ENCODE peak calls at places on chromosome 10, in five cellular contexts. W is lower lobe of right lung, S is breast epithelium, U is GM06990, O is esophagus squamous epithelium. V is an unnamed sample.

GRCh38 chr10:129531195-129531968 is 64.3 kb downstream of the MGMT start:
- DNase-seq in O (no peak), U (no peak), W (no peak), S (no peak), V (peak; percentile 77)

GRCh38 chr10:20406607-20407188 is 490.4 kb downstream of the NEBL start:
- DNase-seq in U (no peak), W (no peak), S (no peak), O (no peak), V (no peak)

GRCh38 chr10:43822509-43823236 is 174.0 kb upstream of the ZNF32 start:
- DNase-seq in O (no peak), W (no peak), S (no peak), U (no peak), V (peak; percentile 64)

GRCh38 chr10:86526606-86527005 is 5.0 kb upstream of the WAPL start:
- DNase-seq in O (no peak), U (no peak), S (no peak), W (no peak), V (no peak)

GRCh38 chr10:73859441-73860049 is 14.8 kb downstream of the CAMK2G start:
- DNase-seq in S (no peak), W (no peak), U (no peak), O (no peak), V (no peak)

GRCh38 chr10:72079356-72079755 is 9.0 kb downstream of the SPOCK2 start:
- DNase-seq in O (no peak), W (no peak), S (no peak), U (no peak), V (no peak)

GRCh38 chr10:119940487-119940886 is 48.0 kb downstream of the SEC23IP start:
- DNase-seq in U (no peak), S (no peak), O (no peak), W (no peak), V (no peak)

GRCh38 chr10:47029181-47029971 is 118.1 kb downstream of the PTPN20 start:
- DNase-seq in O (no peak), S (no peak), U (no peak), W (no peak), V (no peak)

GRCh38 chr10:79487296-79488194 is 24.8 kb upstream of the EIF5AL1 start:
- DNase-seq in S (no peak), U (no peak), W (peak; percentile 65), O (no peak), V (peak; percentile 67)

GRCh38 chr10:132466520-132467463 is 69.8 kb downstream of the PWWP2B start:
- DNase-seq in S (no peak), W (peak; percentile 44), O (no peak), U (peak; percentile 0), V (no peak)

GRCh38 chr10:70324341-70324861 is 40.6 kb upstream of the NPFFR1 start:
- DNase-seq in S (peak; percentile 45), O (no peak), U (peak; percentile 41), W (no peak), V (no peak)

GRCh38 chr10:26488344-26488743 is 50.2 kb downstream of the APBB1IP start:
- DNase-seq in W (no peak), U (no peak), S (no peak), O (no peak), V (peak; percentile 34)

GRCh38 chr10:26485150-26485941 is 47.2 kb downstream of the APBB1IP start:
- DNase-seq in U (no peak), S (no peak), O (no peak), W (no peak), V (peak; percentile 87)

GRCh38 chr10:26486985-26487850 is 49.1 kb downstream of the APBB1IP start:
- DNase-seq in U (peak; percentile 65), S (no peak), W (no peak), O (no peak), V (peak; percentile 96)

GRCh38 chr10:26483554-26483953 is 45.4 kb downstream of the APBB1IP start:
- DNase-seq in O (no peak), U (no peak), S (no peak), W (no peak), V (no peak)

DNA sequence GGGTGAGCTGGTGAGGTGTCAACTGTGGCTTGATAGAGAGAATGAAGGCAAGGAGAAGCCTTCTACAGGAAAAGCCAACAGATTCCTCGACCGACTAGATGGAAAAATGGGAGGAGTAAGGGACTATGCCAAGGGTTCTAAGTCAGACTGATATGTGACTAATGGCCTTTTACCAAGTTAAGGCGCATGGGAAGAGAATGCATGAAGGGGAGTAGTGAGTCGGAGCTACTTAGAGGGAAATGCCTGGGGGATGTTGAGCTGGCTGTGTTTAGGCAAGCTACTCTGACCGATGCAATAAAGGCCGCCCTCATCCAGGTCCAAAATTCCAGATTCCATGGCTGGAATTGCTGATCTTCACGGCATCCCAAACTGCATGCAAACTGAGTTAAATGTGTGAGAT is 48.2 kb downstream of the APBB1IP start:
- DNase-seq in U (no peak), W (no peak), O (no peak), S (no peak), V (peak; percentile 99)
- H3K4me3 ChIP-seq in U (no peak overlapping the region), W (no peak overlapping the region), O (no peak overlapping the region), S (no peak overlapping the region), V (peak overlapping the region; percentile 39)

GRCh38 chr10:105063796-105064195 is 422.7 kb downstream of the SORCS3 start:
- DNase-seq in U (no peak), O (no peak), W (no peak), S (no peak), V (peak; percentile 61)
- TF ChIP-seq CTCF in U (peak; percentile 72), O (peak; percentile 17), W (peak; percentile 43), S (no peak), V (peak; percentile 74)

DNA sequence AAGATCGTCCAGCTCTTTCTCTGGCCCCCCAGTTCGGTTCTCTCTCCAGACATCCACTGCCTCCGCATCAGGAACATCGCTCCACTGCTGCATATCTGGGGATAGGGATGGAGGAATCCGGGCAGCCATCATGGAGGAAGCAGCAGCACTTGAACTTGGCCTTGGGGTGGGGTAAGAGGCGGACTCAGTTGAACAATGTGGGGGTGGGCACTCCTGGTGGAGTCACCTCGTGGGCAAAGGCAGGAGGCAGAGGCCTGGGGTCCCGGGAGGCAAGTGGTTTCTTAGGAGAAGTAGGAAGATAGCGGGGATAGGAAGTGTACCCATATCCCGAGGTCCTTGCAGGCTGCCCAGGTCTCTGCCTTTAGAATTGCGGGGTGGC is 98.3 kb downstream of the CHST15 start:
- DNase-seq in S (no peak), U (no peak), O (no peak), W (peak; percentile 50), V (no peak)
- H3K4me3 ChIP-seq in S (peak overlapping the region; percentile 26), U (no peak overlapping the region), O (peak overlapping the region; percentile 56), W (peak overlapping the region; percentile 33), V (peak overlapping the region; percentile 31)

GRCh38 chr10:29926649-29927048 is 132.7 kb downstream of the JCAD start:
- DNase-seq in W (no peak), S (no peak), O (no peak), U (no peak), V (peak; percentile 70)
- TF ChIP-seq CTCF in W (peak; percentile 39), S (no peak), O (peak; percentile 50), U (no peak), V (peak; percentile 81)

DNA sequence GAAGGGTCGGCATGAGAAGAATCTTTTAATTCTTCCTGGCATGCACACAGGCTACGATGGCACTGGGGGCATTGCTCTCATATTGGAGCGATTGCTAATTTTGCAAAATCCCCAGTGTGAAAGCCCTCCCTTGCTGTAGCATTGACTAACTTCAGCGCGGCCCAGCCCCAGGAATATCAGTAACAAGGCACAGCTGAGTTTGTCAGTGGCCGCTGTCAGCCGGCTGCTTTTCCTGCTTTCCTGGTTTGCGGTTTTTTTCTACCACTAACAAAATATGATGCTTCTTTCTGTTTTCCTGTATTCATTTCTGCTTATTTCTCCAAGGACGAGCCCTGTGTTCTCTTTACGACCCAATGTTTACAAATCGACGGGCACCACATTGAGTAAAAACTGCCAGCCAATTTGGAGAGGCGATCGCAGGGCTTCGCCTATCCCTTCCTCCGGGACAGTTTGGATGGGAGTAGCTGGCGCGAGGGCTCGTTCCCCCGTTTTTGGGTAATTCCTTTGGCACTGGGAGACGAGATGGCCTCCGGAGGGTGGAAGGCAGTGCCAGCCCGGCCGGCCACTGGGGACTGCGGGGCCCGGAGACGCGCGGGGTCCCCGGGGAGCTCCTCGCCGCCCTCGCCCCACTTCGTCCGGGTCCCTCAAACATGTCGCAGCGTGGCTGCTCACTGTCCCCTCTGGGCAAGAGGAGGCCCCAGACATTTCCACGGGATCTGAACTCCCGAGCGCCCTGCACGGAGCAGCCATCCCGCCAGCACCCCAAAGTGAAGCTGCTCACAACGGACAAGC is 949 bp downstream of the ADARB2 start:
- DNase-seq in U (peak; percentile 32), O (no peak), S (no peak), W (no peak), V (no peak)
- H3K4me3 ChIP-seq in U (peak overlapping the region; percentile 87), O (peak overlapping the region; percentile 60), S (peak overlapping the region; percentile 35), W (peak overlapping the region; percentile 29), V (no peak overlapping the region)

GRCh38 chr10:36764823-36765222 is 360.6 kb upstream of the ANKRD30A start:
- DNase-seq in S (no peak), W (no peak), U (no peak), O (no peak), V (no peak)
- TF ChIP-seq CTCF in S (no peak), W (no peak), U (no peak), O (no peak), V (no peak)

GRCh38 chr10:110268442-110268841 is 36.3 kb downstream of the SMNDC1 start:
- DNase-seq in U (no peak), S (no peak), W (no peak), O (no peak), V (no peak)
- H3K4me3 ChIP-seq in U (no peak overlapping the region), S (no peak overlapping the region), W (no peak overlapping the region), O (no peak overlapping the region), V (no peak overlapping the region)

V was measured in AG10803.